ENCODE peak calls at places on chromosomes 11 and 22, in eight cellular contexts. U is fibroblast of lung, C is tibial nerve, W is IMR-90, E is ovary, N is brain microvascular endothelial cell, P is ascending aorta, X is cardiac muscle cell. D is an unnamed sample.

GRCh38 chr11:61477126-61477525 is 31.4 kb upstream of the LRRC10B start:
- DNase-seq in U (no peak), W (no peak), X (no peak), N (no peak), P (no peak), E (no peak), C (no peak), D (no peak)

GRCh38 chr22:43110444-43110926 is at the start of gene BIK:
- DNase-seq in P (peak), N (no peak), U (no peak), X (peak), C (peak), W (no peak), E (peak), D (no peak)

GRCh38 chr22:27616033-27616432 is 185.5 kb downstream of the MN1 start:
- DNase-seq in N (no peak), W (no peak), C (no peak), P (no peak), X (no peak), E (no peak), U (no peak), D (no peak)

GRCh38 chr11:33835143-33835878 is 56.6 kb downstream of the LMO2 start:
- DNase-seq in X (peak), N (peak), U (peak), P (no peak), C (peak), W (peak), E (no peak), D (no peak)

GRCh38 chr11:4095509-4096230 is 1.1 kb downstream of the RRM1 start:
- DNase-seq in C (no peak), E (no peak), P (no peak), W (peak), U (peak), N (peak), X (no peak), D (no peak)

GRCh38 chr22:24805790-24806662 is at the start of gene SGSM1:
- DNase-seq in N (peak), W (peak), P (peak), U (peak), E (peak), C (peak), X (peak), D (peak)

GRCh38 chr11:331332-332060 is 10.8 kb upstream of the IFITM3 start:
- DNase-seq in W (no peak), X (no peak), C (no peak), E (peak), U (no peak), P (no peak), N (no peak), D (no peak)

GRCh38 chr11:80085563-80085962 is 644.7 kb upstream of the TENM4 start:
- DNase-seq in E (no peak), N (no peak), U (no peak), W (no peak), C (no peak), P (no peak), X (no peak), D (no peak)

GRCh38 chr22:19821523-19822300 is 33.0 kb downstream of the GNB1L start:
- DNase-seq in W (no peak), X (no peak), C (no peak), E (peak), N (no peak), P (peak), U (no peak), D (no peak)

GRCh38 chr11:813440-814096 is 3.8 kb downstream of the RPLP2 start:
- DNase-seq in X (no peak), P (no peak), C (no peak), U (no peak), W (no peak), E (no peak), N (no peak), D (no peak)

GRCh38 chr11:70782401-70782913 is 384.1 kb downstream of the CTTN start:
- DNase-seq in X (no peak), N (no peak), E (no peak), C (no peak), P (no peak), W (no peak), U (no peak), D (no peak)

GRCh38 chr11:534592-535518 is 521 bp downstream of the HRAS start:
- DNase-seq in X (peak), P (no peak), U (peak), N (no peak), W (no peak), E (peak), C (no peak), D (no peak)

GRCh38 chr11:123901867-123902266 is at the start of gene OR8D4:
- DNase-seq in W (no peak), P (no peak), N (no peak), E (no peak), X (no peak), C (no peak), U (no peak), D (no peak)

GRCh38 chr22:44199866-44200265 is 19.1 kb downstream of the PARVG start:
- DNase-seq in C (no peak), U (no peak), N (no peak), E (no peak), P (no peak), X (no peak), W (no peak), D (no peak)

GRCh38 chr22:49582671-49583070 is 245.0 kb downstream of the BRD1 start:
- DNase-seq in W (no peak), U (no peak), N (no peak), C (no peak), P (no peak), E (no peak), X (no peak), D (no peak)

GRCh38 chr11:106001304-106002012 is 20.6 kb downstream of the MSANTD4 start:
- DNase-seq in E (no peak), W (peak), N (peak), U (peak), P (no peak), C (no peak), X (no peak), D (no peak)

GRCh38 chr11:35106595-35106994 is 32.4 kb upstream of the CD44 start:
- DNase-seq in C (no peak), P (no peak), N (no peak), W (no peak), U (no peak), X (no peak), E (no peak), D (no peak)

GRCh38 chr22:38793721-38794466 is at the start of gene DNAL4:
- DNase-seq in P (peak), U (peak), E (peak), W (peak), N (peak), X (peak), C (peak), D (peak)

GRCh38 chr11:123173040-123173855 is 21.8 kb downstream of the CLMP start:
- DNase-seq in X (no peak), E (no peak), C (no peak), W (peak), P (no peak), N (peak), U (peak), D (no peak)

GRCh38 chr22:44286673-44287072 is 26.1 kb downstream of the SHISAL1 start:
- DNase-seq in E (no peak), P (no peak), C (no peak), U (peak), X (no peak), W (no peak), N (no peak), D (no peak)

GRCh38 chr22:42855211-42855610 is 1.9 kb downstream of the ARFGAP3 start:
- DNase-seq in P (peak), N (no peak), U (no peak), W (no peak), E (no peak), X (no peak), C (no peak), D (no peak)

GRCh38 chr11:75422248-75423231 is 10.5 kb downstream of the KLHL35 start:
- DNase-seq in C (no peak), E (no peak), X (no peak), U (no peak), P (no peak), N (no peak), W (peak), D (no peak)

GRCh38 chr11:65868076-65868667 is 4.4 kb downstream of the EFEMP2 start:
- DNase-seq in X (no peak), E (no peak), C (no peak), P (no peak), U (peak), W (no peak), N (no peak), D (no peak)

GRCh38 chr11:118620529-118621070 is 13.2 kb downstream of the PHLDB1 start:
- DNase-seq in E (peak), W (no peak), C (no peak), X (no peak), P (no peak), N (no peak), U (peak), D (peak)

GRCh38 chr11:35261197-35261596 is 122.2 kb downstream of the CD44 start:
- DNase-seq in N (no peak), W (no peak), E (no peak), U (no peak), P (no peak), C (no peak), X (no peak), D (no peak)

GRCh38 chr11:58508005-58508404 is at the start of gene OR5B21:
- DNase-seq in C (no peak), U (no peak), W (no peak), N (no peak), P (no peak), E (no peak), X (no peak), D (no peak)

GRCh38 chr11:58506935-58507334 is 970 bp downstream of the OR5B21 start:
- DNase-seq in U (no peak), P (no peak), C (no peak), N (no peak), X (no peak), W (no peak), E (no peak), D (no peak)

GRCh38 chr11:58507355-58507754 is 550 bp downstream of the OR5B21 start:
- DNase-seq in U (no peak), W (no peak), P (no peak), E (no peak), C (no peak), N (no peak), X (no peak), D (no peak)

GRCh38 chr11:58504232-58504631 is 3.7 kb downstream of the OR5B21 start:
- DNase-seq in C (no peak), X (no peak), U (no peak), N (no peak), P (no peak), E (no peak), W (no peak), D (no peak)

GRCh38 chr11:58505849-58506248 is 2.1 kb downstream of the OR5B21 start:
- DNase-seq in U (no peak), W (no peak), C (no peak), N (no peak), X (no peak), E (no peak), P (no peak), D (no peak)
- H3K27ac ChIP-seq in U (no peak), W (no peak), C (no peak), N (no peak), X (no peak), E (no peak), P (no peak), D (no peak)

DNA sequence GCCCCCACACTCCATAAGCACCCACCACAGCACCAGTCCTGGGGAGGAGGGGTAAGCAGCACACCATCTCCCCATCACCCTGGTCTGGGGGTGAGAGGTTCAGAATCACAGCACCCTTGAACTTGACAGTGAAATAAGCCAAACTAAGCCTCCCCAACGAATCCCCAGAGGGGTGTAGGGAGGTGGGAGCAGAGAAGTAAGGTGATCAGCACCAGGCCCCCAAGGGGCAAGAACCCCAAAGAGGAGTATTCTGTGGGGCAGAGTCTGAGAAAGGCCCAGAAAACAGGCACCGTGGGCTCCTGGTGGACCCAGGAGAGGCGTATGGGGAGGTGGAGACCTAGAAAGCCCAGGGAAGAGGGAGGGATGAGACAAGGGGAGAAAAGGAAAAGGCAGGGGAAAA is 30.9 kb downstream of the ARAP1 start:
- DNase-seq in N (no peak), X (no peak), P (no peak), W (no peak), C (no peak), U (no peak), E (no peak), D (no peak)
- H3K27ac ChIP-seq in N (peak), X (peak), P (peak), W (peak), C (peak), U (peak), E (no peak), D (peak)

DNA sequence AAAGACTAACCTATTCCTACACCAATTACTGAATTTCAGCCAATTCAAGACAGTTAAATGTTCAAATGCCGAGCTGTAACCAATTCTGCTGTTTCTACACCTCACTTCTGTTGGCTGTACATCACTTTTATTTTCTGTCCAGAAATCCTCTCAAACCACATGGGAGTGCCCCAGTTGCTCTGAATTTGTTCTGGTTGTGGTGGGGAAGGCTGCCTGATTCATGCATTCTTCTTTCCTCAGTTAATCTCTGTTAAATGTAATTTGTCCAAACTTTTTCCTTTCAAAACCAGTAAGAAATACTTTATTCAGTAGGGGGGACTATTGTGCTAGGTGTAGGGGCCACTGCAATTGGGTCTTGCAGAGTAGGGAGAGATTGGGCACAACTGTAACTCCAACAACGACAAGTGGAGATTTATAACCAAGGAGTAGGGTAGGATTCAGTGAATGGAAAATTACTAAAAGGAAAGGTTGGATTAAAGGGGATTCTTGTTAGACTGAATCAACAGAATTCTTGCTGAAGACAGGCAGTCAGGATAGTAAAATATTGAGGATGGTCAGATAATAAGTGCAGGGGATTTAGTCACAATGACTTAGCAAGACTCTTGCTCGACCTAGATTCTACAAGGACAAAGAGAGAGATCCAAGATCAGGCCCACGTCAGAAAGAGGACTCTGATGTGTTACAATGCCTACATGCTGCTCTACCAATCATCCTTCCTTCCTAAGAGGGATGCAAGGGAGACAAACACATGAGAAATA is 593.5 kb upstream of the FAT3 start:
- DNase-seq in U (no peak), P (no peak), X (no peak), W (no peak), N (no peak), E (no peak), C (no peak), D (no peak)
- H3K27ac ChIP-seq in U (no peak), P (no peak), X (no peak), W (no peak), N (no peak), E (no peak), C (no peak), D (no peak)

GRCh38 chr11:112017538-112017937 is 7.7 kb upstream of the DLAT start:
- DNase-seq in E (no peak), U (peak), W (peak), C (no peak), N (peak), X (peak), P (peak), D (no peak)
- H3K27ac ChIP-seq in E (no peak), U (peak), W (peak), C (peak), N (no peak), X (peak), P (peak), D (peak)

GRCh38 chr22:47131611-47132427 is 369.4 kb downstream of the TBC1D22A start:
- DNase-seq in U (no peak), E (no peak), N (no peak), C (no peak), P (no peak), W (no peak), X (no peak), D (no peak)

GRCh38 chr22:47130883-47131610 is 368.6 kb downstream of the TBC1D22A start:
- DNase-seq in N (no peak), U (no peak), W (no peak), X (no peak), E (no peak), P (no peak), C (no peak), D (no peak)

GRCh38 chr22:47128216-47129215 is 366.1 kb downstream of the TBC1D22A start:
- DNase-seq in X (no peak), P (no peak), E (peak), C (no peak), W (no peak), U (no peak), N (no peak), D (peak)

GRCh38 chr22:47127441-47127871 is 365.0 kb downstream of the TBC1D22A start:
- DNase-seq in X (no peak), P (no peak), E (peak), C (no peak), N (no peak), W (no peak), U (no peak), D (no peak)

GRCh38 chr22:47129902-47130301 is 367.5 kb downstream of the TBC1D22A start:
- DNase-seq in C (no peak), W (no peak), U (no peak), P (no peak), E (peak), X (no peak), N (no peak), D (no peak)
- H3K27ac ChIP-seq in C (no peak), W (no peak), U (no peak), P (no peak), E (no peak), X (no peak), N (no peak), D (no peak)

GRCh38 chr11:7775689-7776088 is 21.1 kb downstream of the OR5P2 start:
- DNase-seq in U (no peak), P (no peak), N (no peak), E (no peak), C (no peak), X (no peak), W (no peak), D (no peak)
- H3K27ac ChIP-seq in U (no peak), P (no peak), N (no peak), E (no peak), C (no peak), X (no peak), W (no peak), D (no peak)

D was measured in tibial artery.